ENCODE peak calls at places on chromosome 1, in ten cellular contexts. U, J, A, V, I, Z, D, B, O and Y are unnamed samples.

GRCh38 chr1:229857585-229857984 is 209.5 kb upstream of the GALNT2 start:
- DNase-seq in U (no peak), J (no peak), A (no peak), V (no peak), I (no peak), Z (no peak), D (no peak), B (no peak), O (no peak), Y (no peak)

GRCh38 chr1:234848972-234849641 is 239.1 kb upstream of the IRF2BP2 start:
- DNase-seq in U (no peak), J (no peak), A (no peak), V (peak; percentile 49), I (peak; percentile 91), Z (no peak), D (no peak), B (no peak), O (no peak), Y (no peak)

GRCh38 chr1:234396871-234397270 is 23.6 kb downstream of the COA6 start:
- DNase-seq in U (no peak), J (no peak), A (no peak), V (no peak), I (no peak), Z (no peak), D (no peak), B (no peak), O (no peak), Y (peak; percentile 18)

GRCh38 chr1:81729239-81729638 is 71.5 kb upstream of the ADGRL2 start:
- DNase-seq in U (no peak), J (no peak), A (no peak), V (no peak), I (no peak), Z (no peak), D (no peak), B (no peak), O (no peak), Y (no peak)

GRCh38 chr1:171457412-171457811 is 27.9 kb upstream of the PRRC2C start:
- DNase-seq in U (no peak), J (no peak), A (no peak), V (no peak), I (no peak), Z (no peak), D (no peak), B (no peak), O (no peak), Y (no peak)

GRCh38 chr1:58900401-58900800 is 116.6 kb upstream of the JUN start:
- DNase-seq in U (no peak), J (no peak), A (no peak), V (no peak), I (no peak), Z (no peak), D (no peak), B (no peak), O (no peak), Y (no peak)

GRCh38 chr1:168603501-168604107 is 27.2 kb downstream of the XCL1 start:
- DNase-seq in U (peak; percentile 76), J (peak; percentile 62), A (peak; percentile 24), V (peak; percentile 76), I (peak; percentile 60), Z (peak; percentile 78), D (peak; percentile 67), B (peak; percentile 50), O (no peak), Y (peak; percentile 82)

GRCh38 chr1:24540051-24540905 is 15.6 kb upstream of the NCMAP start:
- DNase-seq in U (peak; percentile 41), J (no peak), A (no peak), V (no peak), I (peak; percentile 37), Z (no peak), D (no peak), B (no peak), O (no peak), Y (peak; percentile 37)

GRCh38 chr1:168585191-168585590 is 8.8 kb downstream of the XCL1 start:
- DNase-seq in U (no peak), J (no peak), A (no peak), V (peak; percentile 86), I (peak; percentile 63), Z (no peak), D (no peak), B (no peak), O (no peak), Y (no peak)

GRCh38 chr1:115624859-115625258 is 16.9 kb upstream of the VANGL1 start:
- DNase-seq in U (no peak), J (no peak), A (no peak), V (no peak), I (no peak), Z (no peak), D (no peak), B (no peak), O (no peak), Y (no peak)

GRCh38 chr1:171486048-171486519 is 754 bp downstream of the PRRC2C start:
- DNase-seq in U (peak; percentile 72), J (peak; percentile 53), A (peak; percentile 10), V (peak; percentile 42), I (peak; percentile 66), Z (peak; percentile 75), D (peak; percentile 71), B (peak; percentile 75), O (peak; percentile 15), Y (peak; percentile 51)

GRCh38 chr1:206635983-206636354 is 633 bp downstream of the DYRK3 start:
- DNase-seq in U (peak; percentile 23), J (peak; percentile 25), A (no peak), V (no peak), I (peak; percentile 20), Z (peak; percentile 15), D (no peak), B (no peak), O (no peak), Y (no peak)

GRCh38 chr1:100323428-100324106 is 28.7 kb upstream of the CDC14A start:
- DNase-seq in U (no peak), J (no peak), A (no peak), V (no peak), I (no peak), Z (no peak), D (no peak), B (no peak), O (no peak), Y (peak; percentile 77)